ENCODE peak calls at places on chromosomes 4 and X, in eight cellular contexts. One of them, this sample, is unnamed.

GRCh38 chrX:116749943-116750342 is 287.2 kb upstream of the CT83 start:
- DNase-seq in T-helper 1 cell: no peak
- DNase-seq in T-cell: no peak
- DNase-seq in T-helper 2 cell: no peak
- DNase-seq in prostate gland: peak
- DNase-seq in neural progenitor cell: no peak
- DNase-seq in activated naive CD8-positive, alpha-beta T cell treated with anti-CD3 and anti-CD28 coated beads for 36 hours: no peak
- DNase-seq in HTR-8/SVneo: peak
- DNase-seq in this sample: no peak

GRCh38 chrX:151711787-151712186 is 4.0 kb upstream of the FATE1 start:
- DNase-seq in T-helper 1 cell: no peak
- DNase-seq in T-cell: no peak
- DNase-seq in T-helper 2 cell: no peak
- DNase-seq in prostate gland: no peak
- DNase-seq in neural progenitor cell: no peak
- DNase-seq in activated naive CD8-positive, alpha-beta T cell treated with anti-CD3 and anti-CD28 coated beads for 36 hours: no peak
- DNase-seq in HTR-8/SVneo: no peak
- DNase-seq in this sample: no peak

GRCh38 chr4:165288639-165289428 is 38.6 kb upstream of the MSMO1 start:
- DNase-seq in T-helper 1 cell: no peak
- DNase-seq in T-cell: no peak
- DNase-seq in T-helper 2 cell: no peak
- DNase-seq in prostate gland: no peak
- DNase-seq in neural progenitor cell: no peak
- DNase-seq in activated naive CD8-positive, alpha-beta T cell treated with anti-CD3 and anti-CD28 coated beads for 36 hours: no peak
- DNase-seq in HTR-8/SVneo: peak
- DNase-seq in this sample: no peak

GRCh38 chr4:143728171-143728570 is 27.7 kb upstream of the FREM3 start:
- DNase-seq in T-helper 1 cell: no peak
- DNase-seq in T-cell: no peak
- DNase-seq in T-helper 2 cell: no peak
- DNase-seq in prostate gland: no peak
- DNase-seq in neural progenitor cell: no peak
- DNase-seq in activated naive CD8-positive, alpha-beta T cell treated with anti-CD3 and anti-CD28 coated beads for 36 hours: no peak
- DNase-seq in HTR-8/SVneo: no peak
- DNase-seq in this sample: no peak

GRCh38 chr4:71941001-71941400 is 90.8 kb upstream of the NPFFR2 start:
- DNase-seq in T-helper 1 cell: no peak
- DNase-seq in T-cell: no peak
- DNase-seq in T-helper 2 cell: no peak
- DNase-seq in prostate gland: no peak
- DNase-seq in neural progenitor cell: peak
- DNase-seq in activated naive CD8-positive, alpha-beta T cell treated with anti-CD3 and anti-CD28 coated beads for 36 hours: no peak
- DNase-seq in HTR-8/SVneo: peak
- DNase-seq in this sample: no peak

GRCh38 chrX:102546818-102547493 is 30.4 kb upstream of the TMSB15A start:
- DNase-seq in T-helper 1 cell: no peak
- DNase-seq in T-cell: no peak
- DNase-seq in T-helper 2 cell: no peak
- DNase-seq in prostate gland: no peak
- DNase-seq in neural progenitor cell: peak
- DNase-seq in activated naive CD8-positive, alpha-beta T cell treated with anti-CD3 and anti-CD28 coated beads for 36 hours: peak
- DNase-seq in HTR-8/SVneo: no peak
- DNase-seq in this sample: no peak

GRCh38 chr4:184293552-184293951 is 75.9 kb upstream of the ENPP6 start:
- DNase-seq in T-helper 1 cell: no peak
- DNase-seq in T-cell: no peak
- DNase-seq in T-helper 2 cell: no peak
- DNase-seq in prostate gland: peak
- DNase-seq in neural progenitor cell: no peak
- DNase-seq in activated naive CD8-positive, alpha-beta T cell treated with anti-CD3 and anti-CD28 coated beads for 36 hours: no peak
- DNase-seq in HTR-8/SVneo: no peak
- DNase-seq in this sample: no peak

GRCh38 chrX:40121618-40122017 is 23.9 kb upstream of the BCOR start:
- DNase-seq in T-helper 1 cell: no peak
- DNase-seq in T-cell: no peak
- DNase-seq in T-helper 2 cell: no peak
- DNase-seq in prostate gland: no peak
- DNase-seq in neural progenitor cell: no peak
- DNase-seq in activated naive CD8-positive, alpha-beta T cell treated with anti-CD3 and anti-CD28 coated beads for 36 hours: no peak
- DNase-seq in HTR-8/SVneo: no peak
- DNase-seq in this sample: no peak

GRCh38 chr4:144350706-144351105 is 210.2 kb upstream of the GYPA start:
- DNase-seq in T-helper 1 cell: no peak
- DNase-seq in T-cell: no peak
- DNase-seq in T-helper 2 cell: no peak
- DNase-seq in prostate gland: no peak
- DNase-seq in neural progenitor cell: no peak
- DNase-seq in activated naive CD8-positive, alpha-beta T cell treated with anti-CD3 and anti-CD28 coated beads for 36 hours: no peak
- DNase-seq in HTR-8/SVneo: no peak
- DNase-seq in this sample: no peak

GRCh38 chr4:184801781-184802180 is 24.0 kb downstream of the ACSL1 start:
- DNase-seq in T-helper 1 cell: no peak
- DNase-seq in T-cell: no peak
- DNase-seq in T-helper 2 cell: no peak
- DNase-seq in prostate gland: no peak
- DNase-seq in neural progenitor cell: no peak
- DNase-seq in activated naive CD8-positive, alpha-beta T cell treated with anti-CD3 and anti-CD28 coated beads for 36 hours: no peak
- DNase-seq in HTR-8/SVneo: no peak
- DNase-seq in this sample: no peak

GRCh38 chrX:128634754-128635153 is 582.6 kb upstream of the ACTRT1 start:
- DNase-seq in T-helper 1 cell: no peak
- DNase-seq in T-cell: no peak
- DNase-seq in T-helper 2 cell: no peak
- DNase-seq in prostate gland: peak
- DNase-seq in neural progenitor cell: no peak
- DNase-seq in activated naive CD8-positive, alpha-beta T cell treated with anti-CD3 and anti-CD28 coated beads for 36 hours: no peak
- DNase-seq in HTR-8/SVneo: no peak
- DNase-seq in this sample: no peak

GRCh38 chrX:10496345-10496965 is 123.9 kb downstream of the MID1 start:
- DNase-seq in T-helper 1 cell: no peak
- DNase-seq in T-cell: no peak
- DNase-seq in T-helper 2 cell: no peak
- DNase-seq in prostate gland: no peak
- DNase-seq in neural progenitor cell: no peak
- DNase-seq in activated naive CD8-positive, alpha-beta T cell treated with anti-CD3 and anti-CD28 coated beads for 36 hours: no peak
- DNase-seq in HTR-8/SVneo: no peak
- DNase-seq in this sample: no peak

GRCh38 chr4:99943904-99944437 is 2.4 kb downstream of the DNAJB14 start:
- DNase-seq in T-helper 1 cell: no peak
- DNase-seq in T-cell: no peak
- DNase-seq in T-helper 2 cell: no peak
- DNase-seq in prostate gland: no peak
- DNase-seq in neural progenitor cell: no peak
- DNase-seq in activated naive CD8-positive, alpha-beta T cell treated with anti-CD3 and anti-CD28 coated beads for 36 hours: no peak
- DNase-seq in HTR-8/SVneo: no peak
- DNase-seq in this sample: no peak

GRCh38 chr4:6641164-6641970 is 882 bp downstream of the MRFAP1 start:
- DNase-seq in T-helper 1 cell: peak
- DNase-seq in T-cell: peak
- DNase-seq in T-helper 2 cell: peak
- DNase-seq in prostate gland: peak
- DNase-seq in neural progenitor cell: peak
- DNase-seq in activated naive CD8-positive, alpha-beta T cell treated with anti-CD3 and anti-CD28 coated beads for 36 hours: peak
- DNase-seq in HTR-8/SVneo: no peak
- DNase-seq in this sample: peak

GRCh38 chr4:1721666-1722550 is 587 bp downstream of the TACC3 start:
- DNase-seq in T-helper 1 cell: no peak
- DNase-seq in T-cell: no peak
- DNase-seq in T-helper 2 cell: no peak
- DNase-seq in prostate gland: no peak
- DNase-seq in neural progenitor cell: peak
- DNase-seq in activated naive CD8-positive, alpha-beta T cell treated with anti-CD3 and anti-CD28 coated beads for 36 hours: peak
- DNase-seq in HTR-8/SVneo: no peak
- DNase-seq in this sample: no peak

GRCh38 chr4:14028862-14029261 is 401.3 kb upstream of the BOD1L1 start:
- DNase-seq in T-helper 1 cell: no peak
- DNase-seq in T-cell: no peak
- DNase-seq in T-helper 2 cell: no peak
- DNase-seq in prostate gland: no peak
- DNase-seq in neural progenitor cell: no peak
- DNase-seq in activated naive CD8-positive, alpha-beta T cell treated with anti-CD3 and anti-CD28 coated beads for 36 hours: no peak
- DNase-seq in HTR-8/SVneo: no peak
- DNase-seq in this sample: no peak

GRCh38 chrX:21586001-21586400 is 72.1 kb downstream of the KLHL34 start:
- DNase-seq in T-helper 1 cell: no peak
- DNase-seq in T-cell: no peak
- DNase-seq in T-helper 2 cell: no peak
- DNase-seq in prostate gland: no peak
- DNase-seq in neural progenitor cell: no peak
- DNase-seq in activated naive CD8-positive, alpha-beta T cell treated with anti-CD3 and anti-CD28 coated beads for 36 hours: no peak
- DNase-seq in HTR-8/SVneo: no peak
- DNase-seq in this sample: no peak

GRCh38 chr4:5036239-5036638 is 15.0 kb upstream of the STK32B start:
- DNase-seq in T-helper 1 cell: no peak
- DNase-seq in T-cell: no peak
- DNase-seq in T-helper 2 cell: no peak
- DNase-seq in prostate gland: no peak
- DNase-seq in neural progenitor cell: no peak
- DNase-seq in activated naive CD8-positive, alpha-beta T cell treated with anti-CD3 and anti-CD28 coated beads for 36 hours: no peak
- DNase-seq in HTR-8/SVneo: no peak
- DNase-seq in this sample: no peak

GRCh38 chr4:131613824-131614216 is 1535.3 kb upstream of the PCDH10 start:
- DNase-seq in T-helper 1 cell: no peak
- DNase-seq in T-cell: no peak
- DNase-seq in T-helper 2 cell: no peak
- DNase-seq in prostate gland: no peak
- DNase-seq in neural progenitor cell: no peak
- DNase-seq in activated naive CD8-positive, alpha-beta T cell treated with anti-CD3 and anti-CD28 coated beads for 36 hours: no peak
- DNase-seq in HTR-8/SVneo: no peak
- DNase-seq in this sample: no peak

GRCh38 chr4:43234626-43235025 is 342.1 kb downstream of the GRXCR1 start:
- DNase-seq in T-helper 1 cell: no peak
- DNase-seq in T-cell: no peak
- DNase-seq in T-helper 2 cell: no peak
- DNase-seq in prostate gland: no peak
- DNase-seq in neural progenitor cell: no peak
- DNase-seq in activated naive CD8-positive, alpha-beta T cell treated with anti-CD3 and anti-CD28 coated beads for 36 hours: no peak
- DNase-seq in HTR-8/SVneo: no peak
- DNase-seq in this sample: no peak

GRCh38 chrX:123740006-123740405 is 7.2 kb upstream of the THOC2 start:
- DNase-seq in T-helper 1 cell: no peak
- DNase-seq in T-cell: no peak
- DNase-seq in T-helper 2 cell: no peak
- DNase-seq in prostate gland: no peak
- DNase-seq in neural progenitor cell: peak
- DNase-seq in activated naive CD8-positive, alpha-beta T cell treated with anti-CD3 and anti-CD28 coated beads for 36 hours: no peak
- DNase-seq in HTR-8/SVneo: no peak
- DNase-seq in this sample: no peak

GRCh38 chr4:94038195-94038594 is 169.5 kb upstream of the SMARCAD1 start:
- DNase-seq in T-helper 1 cell: no peak
- DNase-seq in T-cell: no peak
- DNase-seq in T-helper 2 cell: no peak
- DNase-seq in prostate gland: no peak
- DNase-seq in neural progenitor cell: no peak
- DNase-seq in activated naive CD8-positive, alpha-beta T cell treated with anti-CD3 and anti-CD28 coated beads for 36 hours: no peak
- DNase-seq in HTR-8/SVneo: no peak
- DNase-seq in this sample: no peak

GRCh38 chr4:107472265-107472948 is 247.6 kb downstream of the PAPSS1 start:
- DNase-seq in T-helper 1 cell: no peak
- DNase-seq in T-cell: no peak
- DNase-seq in T-helper 2 cell: no peak
- DNase-seq in prostate gland: no peak
- DNase-seq in neural progenitor cell: no peak
- DNase-seq in activated naive CD8-positive, alpha-beta T cell treated with anti-CD3 and anti-CD28 coated beads for 36 hours: no peak
- DNase-seq in HTR-8/SVneo: no peak
- DNase-seq in this sample: no peak

GRCh38 chrX:43644124-43644701 is 11.9 kb upstream of the MAOA start:
- DNase-seq in T-helper 1 cell: no peak
- DNase-seq in T-cell: no peak
- DNase-seq in T-helper 2 cell: no peak
- DNase-seq in prostate gland: no peak
- DNase-seq in neural progenitor cell: peak
- DNase-seq in activated naive CD8-positive, alpha-beta T cell treated with anti-CD3 and anti-CD28 coated beads for 36 hours: no peak
- DNase-seq in HTR-8/SVneo: peak
- DNase-seq in this sample: no peak

GRCh38 chr4:186931519-186931918 is 207.9 kb upstream of the FAT1 start:
- DNase-seq in T-helper 1 cell: no peak
- DNase-seq in T-cell: no peak
- DNase-seq in T-helper 2 cell: no peak
- DNase-seq in prostate gland: no peak
- DNase-seq in neural progenitor cell: no peak
- DNase-seq in activated naive CD8-positive, alpha-beta T cell treated with anti-CD3 and anti-CD28 coated beads for 36 hours: no peak
- DNase-seq in HTR-8/SVneo: no peak
- DNase-seq in this sample: no peak

GRCh38 chr4:173167793-173168395 is 717 bp upstream of the GALNT7 start:
- DNase-seq in T-helper 1 cell: no peak
- DNase-seq in T-cell: no peak
- DNase-seq in T-helper 2 cell: peak
- DNase-seq in prostate gland: peak
- DNase-seq in neural progenitor cell: peak
- DNase-seq in activated naive CD8-positive, alpha-beta T cell treated with anti-CD3 and anti-CD28 coated beads for 36 hours: peak
- DNase-seq in HTR-8/SVneo: peak
- DNase-seq in this sample: no peak

GRCh38 chr4:112119358-112119783 is 25.9 kb upstream of the FAM241A start:
- DNase-seq in T-helper 1 cell: no peak
- DNase-seq in T-cell: no peak
- DNase-seq in T-helper 2 cell: no peak
- DNase-seq in prostate gland: no peak
- DNase-seq in neural progenitor cell: no peak
- DNase-seq in activated naive CD8-positive, alpha-beta T cell treated with anti-CD3 and anti-CD28 coated beads for 36 hours: peak
- DNase-seq in HTR-8/SVneo: no peak
- DNase-seq in this sample: no peak

GRCh38 chr4:127155121-127155520 is 477.6 kb upstream of the INTU start:
- DNase-seq in T-helper 1 cell: no peak
- DNase-seq in T-cell: no peak
- DNase-seq in T-helper 2 cell: no peak
- DNase-seq in prostate gland: no peak
- DNase-seq in neural progenitor cell: no peak
- DNase-seq in activated naive CD8-positive, alpha-beta T cell treated with anti-CD3 and anti-CD28 coated beads for 36 hours: no peak
- DNase-seq in HTR-8/SVneo: no peak
- DNase-seq in this sample: no peak